ENCODE peak calls at places on chromosomes 4 and X, in four cellular contexts. Z, A, S and F are unnamed samples.

GRCh38 chr4:32429151-32429550 is 1709.0 kb downstream of the PCDH7 start:
- DNase-seq in A (no peak), Z (no peak), S (no peak), F (no peak)

GRCh38 chr4:38620527-38620926 is 43.5 kb upstream of the KLF3 start:
- DNase-seq in A (no peak), Z (no peak), S (no peak), F (no peak)

GRCh38 chr4:183458005-183458404 is 13.6 kb downstream of the CDKN2AIP start:
- DNase-seq in Z (no peak), A (no peak), S (no peak), F (no peak)

GRCh38 chr4:157195374-157195773 is 25.2 kb upstream of the GRIA2 start:
- DNase-seq in S (no peak), Z (no peak), A (no peak), F (no peak)

GRCh38 chrX:48022100-48022499 is 15.3 kb downstream of the SPACA5 start:
- DNase-seq in Z (no peak), A (no peak), S (no peak), F (no peak)

GRCh38 chr4:147924604-147925412 is 192.9 kb downstream of the ARHGAP10 start:
- DNase-seq in A (no peak), S (peak), Z (no peak), F (no peak)

GRCh38 chr4:52126946-52127345 is 75.8 kb downstream of the SPATA18 start:
- DNase-seq in Z (no peak), S (peak), A (no peak), F (no peak)

GRCh38 chrX:88613338-88613737 is 133.7 kb upstream of the CPXCR1 start:
- DNase-seq in Z (no peak), S (peak), A (no peak), F (no peak)

GRCh38 chrX:19852014-19853005 is 35.1 kb downstream of the SH3KBP1 start:
- DNase-seq in A (no peak), Z (no peak), S (peak), F (no peak)

GRCh38 chr4:4439782-4440181 is 52.9 kb downstream of the NSG1 start:
- DNase-seq in Z (no peak), A (no peak), S (no peak), F (no peak)

GRCh38 chrX:22970861-22971260 is 28.9 kb upstream of the DDX53 start:
- DNase-seq in Z (no peak), S (no peak), A (no peak), F (no peak)

GRCh38 chrX:56733459-56734046 is 4.5 kb downstream of the NBDY start:
- DNase-seq in S (peak), Z (peak), A (no peak), F (peak)

GRCh38 chrX:34521563-34521962 is 135.5 kb downstream of the TMEM47 start:
- DNase-seq in S (peak), A (no peak), Z (no peak), F (no peak)

GRCh38 chr4:11106190-11106589 is 322.5 kb downstream of the HS3ST1 start:
- DNase-seq in Z (no peak), S (peak), A (no peak), F (no peak)

GRCh38 chr4:84971319-84971932 is 4.9 kb upstream of the WDFY3 start:
- DNase-seq in A (no peak), S (peak), Z (no peak), F (no peak)